ENCODE peak calls at places on chromosomes 2 and 18, in four cellular contexts. J is H1, H is SK-N-SH, N is GM12878. W is an unnamed sample.

GRCh38 chr2:198775737-198776136 is 682.0 kb downstream of the SATB2 start:
- DNase-seq in J (no peak), N (no peak), H (no peak), W (no peak)

GRCh38 chr2:119407430-119408220 is 24.0 kb upstream of the TMEM37 start:
- DNase-seq in J (peak; percentile 69), N (peak; percentile 32), H (peak; percentile 79), W (no peak)

GRCh38 chr2:60549250-60550150 is 4.0 kb downstream of the BCL11A start:
- DNase-seq in J (peak; percentile 78), N (no peak), H (peak; percentile 48), W (no peak)

GRCh38 chr18:59512025-59512710 is 153.1 kb upstream of the LMAN1 start:
- DNase-seq in J (no peak), N (no peak), H (no peak), W (no peak)

GRCh38 chr18:42736074-42736473 is 379.4 kb downstream of the RIT2 start:
- DNase-seq in J (no peak), H (no peak), N (no peak), W (no peak)

GRCh38 chr2:127569274-127570065 is 34.0 kb downstream of the MYO7B start:
- DNase-seq in N (no peak), J (peak; percentile 45), H (no peak), W (no peak)

GRCh38 chr2:37890893-37891495 is 34.1 kb upstream of the RMDN2 start:
- DNase-seq in H (peak; percentile 85), J (peak; percentile 88), N (no peak), W (peak; percentile 27)

GRCh38 chr2:118903029-118903351 is 39.0 kb upstream of the MARCO start:
- DNase-seq in J (no peak), N (no peak), H (no peak), W (no peak)

GRCh38 chr2:22002066-22002465 is 878.3 kb downstream of the TDRD15 start:
- DNase-seq in J (no peak), H (no peak), N (no peak), W (no peak)

GRCh38 chr18:11320981-11321380 is 171.6 kb upstream of the PIEZO2 start:
- DNase-seq in H (no peak), N (no peak), J (no peak), W (no peak)

GRCh38 chr2:109380502-109381326 is 233.1 kb downstream of the SEPTIN10 start:
- DNase-seq in J (peak; percentile 32), N (no peak), H (no peak), W (no peak)

GRCh38 chr18:36095936-36096519 is 28.7 kb upstream of the RPRD1A start:
- DNase-seq in H (peak; percentile 53), J (no peak), N (no peak), W (no peak)

GRCh38 chr18:29647700-29648099 is 1394.8 kb downstream of the DSC3 start:
- DNase-seq in J (no peak), N (no peak), H (no peak), W (no peak)

GRCh38 chr2:105862843-105863242 is 118.1 kb downstream of the NCK2 start:
- DNase-seq in H (no peak), N (no peak), J (no peak), W (no peak)

GRCh38 chr2:52220393-52220792 is 1188.5 kb upstream of the NRXN1 start:
- DNase-seq in H (no peak), J (no peak), N (no peak), W (no peak)

GRCh38 chr2:60707750-60708371 is 48.2 kb upstream of the PAPOLG start:
- DNase-seq in N (peak; percentile 2), H (peak; percentile 52), J (peak; percentile 57), W (no peak)

GRCh38 chr2:192148241-192148619 is 46.5 kb downstream of the TMEFF2 start:
- DNase-seq in N (no peak), H (no peak), J (no peak), W (no peak)

GRCh38 chr2:199806179-199806578 is 44.8 kb downstream of the FTCDNL1 start:
- DNase-seq in J (no peak), H (no peak), N (no peak), W (no peak)

GRCh38 chr2:168179592-168179991 is 67.8 kb downstream of the STK39 start:
- DNase-seq in J (no peak), H (no peak), N (no peak), W (no peak)

GRCh38 chr2:134178109-134178877 is 75.6 kb upstream of the MGAT5 start:
- DNase-seq in N (no peak), J (no peak), H (no peak), W (no peak)

GRCh38 chr2:119116411-119117295 is 41.9 kb downstream of the C1QL2 start:
- DNase-seq in N (no peak), H (no peak), J (peak; percentile 17), W (no peak)

DNA sequence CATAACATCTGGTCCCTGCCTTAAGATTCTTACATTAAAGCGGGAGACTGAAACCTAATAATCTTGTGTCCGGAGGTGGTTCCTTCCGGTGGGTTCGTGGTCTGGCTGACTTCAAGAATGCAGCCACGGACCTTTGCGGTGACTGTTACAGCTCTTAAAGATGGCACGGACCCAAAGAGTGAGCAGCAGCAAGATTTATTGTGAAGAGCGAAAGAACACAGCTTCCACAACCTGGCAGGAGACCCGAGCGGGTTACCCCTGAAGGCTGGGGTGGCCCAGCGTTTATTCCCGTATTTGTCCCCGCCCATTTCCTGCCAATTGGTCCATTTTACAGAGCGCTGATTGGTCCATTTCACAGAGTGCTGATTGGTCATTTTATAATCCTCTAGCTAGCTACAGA is 122.3 kb upstream of the SIX2 start:
- DNase-seq in H (no peak), N (no peak), J (no peak), W (no peak)
- TF ChIP-seq TAF1 in H (no peak), N (no peak), J (no peak), W (no peak)

GRCh38 chr2:218371987-218372358 is 10.1 kb upstream of the SLC11A1 start:
- DNase-seq in N (no peak), J (no peak), H (no peak), W (no peak)
- TF ChIP-seq POLR2AphosphoS5 in N (no peak), J (no peak), H (no peak), W (no peak)

GRCh38 chr18:70195852-70196434 is 9.5 kb downstream of the RTTN start:
- DNase-seq in N (no peak), J (no peak), H (peak; percentile 54), W (peak; percentile 5)
- TF ChIP-seq TAF1 in N (no peak), J (no peak), H (no peak), W (no peak)

DNA sequence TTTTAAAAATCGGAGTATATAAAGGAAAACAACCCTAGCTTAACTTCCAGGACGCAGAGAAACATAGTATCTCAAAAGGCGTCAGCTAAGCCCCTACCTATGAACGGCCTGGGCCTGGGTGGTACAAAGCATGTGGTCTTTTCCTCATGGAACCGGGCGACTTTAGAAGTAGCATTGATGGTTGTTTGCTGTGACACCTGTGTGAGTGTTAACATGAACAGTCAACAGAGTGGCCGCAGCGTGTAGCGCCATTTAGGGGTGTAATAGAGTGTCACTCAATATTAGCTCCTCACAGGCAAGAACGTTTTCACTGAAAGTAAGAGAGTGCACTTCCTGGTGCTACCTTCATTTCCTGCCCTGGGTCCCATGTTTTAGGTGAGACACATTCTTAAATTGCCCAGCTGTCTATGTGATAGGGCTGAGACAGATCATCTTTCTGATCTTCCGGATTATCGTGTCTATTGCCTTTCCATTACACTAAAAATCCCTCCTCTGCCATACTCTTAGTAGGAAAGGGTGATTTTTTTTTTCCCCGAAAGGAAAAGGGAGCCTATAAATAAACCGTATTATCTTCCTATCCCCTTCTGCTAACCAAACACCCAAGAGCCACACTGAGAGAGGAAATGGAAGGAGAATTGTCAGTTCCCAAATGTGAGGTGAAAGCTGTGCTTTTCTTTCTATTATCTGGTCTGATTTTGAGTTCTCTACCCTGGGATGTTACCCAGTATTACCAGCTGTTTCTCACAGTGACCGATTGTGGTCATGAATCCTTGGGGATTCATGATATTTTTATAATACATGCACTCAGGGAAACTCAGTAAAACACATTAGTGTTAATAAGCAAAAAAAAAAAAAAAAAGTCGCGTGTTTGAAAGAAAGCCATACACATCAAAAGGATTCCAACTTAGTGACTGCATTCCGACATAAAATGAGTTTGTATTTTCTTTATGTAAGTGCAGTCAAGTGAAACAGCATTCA is 1.4 kb downstream of the GORASP2 start:
- DNase-seq in N (peak; percentile 67), H (peak; percentile 46), J (no peak), W (peak; percentile 33)
- TF ChIP-seq POLR2AphosphoS5 in N (peak; percentile 89), H (no peak), J (no peak), W (peak; percentile 75)

GRCh38 chr2:73307720-73308119 is 14.4 kb upstream of the EGR4 start:
- DNase-seq in J (no peak), N (no peak), H (no peak), W (no peak)
- TF ChIP-seq TAF1 in J (no peak), N (no peak), H (no peak), W (no peak)